ENCODE peak calls at places on chromosomes 12 and 14, in four cellular contexts. One of them, this sample, is unnamed.

GRCh38 chr12:51132693-51133092 is 40.2 kb downstream of the TFCP2 start:
- DNase-seq in activated CD4-positive, alpha-beta T cell treated with anti-CD3 and anti-CD28 coated beads, Interleukin-2, amount 50 U/mL, for 4 hours: no peak
- DNase-seq in endothelial cell: no peak
- DNase-seq in AG08395: no peak
- DNase-seq in this sample: no peak

GRCh38 chr14:99749763-99750715 is 43.2 kb upstream of the EML1 start:
- DNase-seq in activated CD4-positive, alpha-beta T cell treated with anti-CD3 and anti-CD28 coated beads, Interleukin-2, amount 50 U/mL, for 4 hours: no peak
- DNase-seq in endothelial cell: no peak
- DNase-seq in AG08395: no peak
- DNase-seq in this sample: no peak

GRCh38 chr14:87896393-87897380 is 96.3 kb downstream of the GALC start:
- DNase-seq in activated CD4-positive, alpha-beta T cell treated with anti-CD3 and anti-CD28 coated beads, Interleukin-2, amount 50 U/mL, for 4 hours: no peak
- DNase-seq in endothelial cell: peak
- DNase-seq in AG08395: peak
- DNase-seq in this sample: peak

GRCh38 chr14:28059254-28059653 is 707.3 kb upstream of the FOXG1 start:
- DNase-seq in activated CD4-positive, alpha-beta T cell treated with anti-CD3 and anti-CD28 coated beads, Interleukin-2, amount 50 U/mL, for 4 hours: no peak
- DNase-seq in endothelial cell: no peak
- DNase-seq in AG08395: no peak
- DNase-seq in this sample: no peak

GRCh38 chr12:132364348-132364902 is 35.0 kb upstream of the GALNT9 start:
- DNase-seq in activated CD4-positive, alpha-beta T cell treated with anti-CD3 and anti-CD28 coated beads, Interleukin-2, amount 50 U/mL, for 4 hours: no peak
- DNase-seq in endothelial cell: no peak
- DNase-seq in AG08395: no peak
- DNase-seq in this sample: no peak

GRCh38 chr12:108618079-108618952 is 15.4 kb downstream of the SELPLG start:
- DNase-seq in activated CD4-positive, alpha-beta T cell treated with anti-CD3 and anti-CD28 coated beads, Interleukin-2, amount 50 U/mL, for 4 hours: peak
- DNase-seq in endothelial cell: peak
- DNase-seq in AG08395: peak
- DNase-seq in this sample: no peak

GRCh38 chr12:91778938-91779400 is 366.7 kb downstream of the BTG1 start:
- DNase-seq in activated CD4-positive, alpha-beta T cell treated with anti-CD3 and anti-CD28 coated beads, Interleukin-2, amount 50 U/mL, for 4 hours: peak
- DNase-seq in endothelial cell: no peak
- DNase-seq in AG08395: peak
- DNase-seq in this sample: peak

GRCh38 chr12:106423291-106423690 is 65.7 kb downstream of the POLR3B start:
- DNase-seq in activated CD4-positive, alpha-beta T cell treated with anti-CD3 and anti-CD28 coated beads, Interleukin-2, amount 50 U/mL, for 4 hours: no peak
- DNase-seq in endothelial cell: no peak
- DNase-seq in AG08395: no peak
- DNase-seq in this sample: no peak

GRCh38 chr12:89087149-89087834 is 265.0 kb downstream of the DUSP6 start:
- DNase-seq in activated CD4-positive, alpha-beta T cell treated with anti-CD3 and anti-CD28 coated beads, Interleukin-2, amount 50 U/mL, for 4 hours: no peak
- DNase-seq in endothelial cell: no peak
- DNase-seq in AG08395: no peak
- DNase-seq in this sample: no peak

GRCh38 chr12:12432373-12432772 is 75.5 kb downstream of the BORCS5 start:
- DNase-seq in activated CD4-positive, alpha-beta T cell treated with anti-CD3 and anti-CD28 coated beads, Interleukin-2, amount 50 U/mL, for 4 hours: no peak
- DNase-seq in endothelial cell: no peak
- DNase-seq in AG08395: no peak
- DNase-seq in this sample: peak

GRCh38 chr12:6697584-6698351 is 2.8 kb downstream of the PIANP start:
- DNase-seq in activated CD4-positive, alpha-beta T cell treated with anti-CD3 and anti-CD28 coated beads, Interleukin-2, amount 50 U/mL, for 4 hours: no peak
- DNase-seq in endothelial cell: peak
- DNase-seq in AG08395: peak
- DNase-seq in this sample: no peak

This sample was measured in GM04503.